ENCODE peak calls at places on chromosomes 6 and 20, in seven cellular contexts. B, H, S, P, U, N and W are unnamed samples.

GRCh38 chr6:128822271-128822670 is 60.7 kb upstream of the LAMA2 start:
- DNase-seq in U (peak), H (peak), P (no peak), B (no peak), S (no peak), N (no peak), W (no peak)

GRCh38 chr6:153698637-153699036 is 340.4 kb upstream of the OPRM1 start:
- DNase-seq in B (no peak), H (no peak), N (no peak), P (no peak), S (no peak), U (no peak), W (no peak)

GRCh38 chr6:20911826-20912225 is 377.6 kb downstream of the CDKAL1 start:
- DNase-seq in U (no peak), N (no peak), H (no peak), P (no peak), S (no peak), B (no peak), W (no peak)

GRCh38 chr6:156849806-156850205 is 72.6 kb downstream of the ARID1B start:
- DNase-seq in U (no peak), N (no peak), H (no peak), B (no peak), P (no peak), S (no peak), W (no peak)

GRCh38 chr6:38836585-38836984 is 121.5 kb downstream of the DNAH8 start:
- DNase-seq in P (no peak), B (no peak), U (no peak), N (no peak), H (no peak), S (no peak), W (no peak)

GRCh38 chr6:89985744-89986493 is 91.7 kb downstream of the GJA10 start:
- DNase-seq in U (peak), P (peak), B (no peak), N (no peak), H (peak), S (peak), W (no peak)

GRCh38 chr6:35302604-35303218 is 5.1 kb downstream of the DEF6 start:
- DNase-seq in B (peak), U (peak), N (no peak), H (peak), S (no peak), P (peak), W (no peak)

GRCh38 chr6:35087361-35088280 is 53.5 kb downstream of the TCP11 start:
- DNase-seq in U (peak), H (no peak), N (no peak), P (no peak), S (no peak), B (no peak), W (peak)

GRCh38 chr6:72669324-72669723 is 47.5 kb downstream of the KCNQ5 start:
- DNase-seq in H (no peak), B (no peak), S (no peak), N (no peak), U (no peak), P (no peak), W (no peak)

GRCh38 chr6:50791900-50792508 is 26.7 kb upstream of the TFAP2B start:
- DNase-seq in H (peak), N (peak), P (peak), U (no peak), B (no peak), S (peak), W (no peak)

GRCh38 chr6:10478187-10479040 is 42.7 kb upstream of the GCNT2 start:
- DNase-seq in H (peak), U (no peak), N (no peak), P (peak), B (no peak), S (peak), W (no peak)

GRCh38 chr6:116447496-116448011 is 13.6 kb upstream of the CALHM6 start:
- DNase-seq in B (no peak), H (peak), P (peak), S (peak), U (no peak), N (peak), W (no peak)

GRCh38 chr6:1767481-1768246 is 157.9 kb downstream of the FOXC1 start:
- DNase-seq in H (peak), N (peak), B (no peak), U (no peak), S (peak), P (peak), W (no peak)

GRCh38 chr6:170224694-170225660 is 65.9 kb downstream of the DLL1 start:
- DNase-seq in U (no peak), N (no peak), S (no peak), H (no peak), B (no peak), P (peak), W (peak)

GRCh38 chr20:36569847-36570429 is 3.5 kb upstream of the TGIF2 start:
- DNase-seq in H (peak), P (peak), N (no peak), B (no peak), U (no peak), S (no peak), W (no peak)

GRCh38 chr6:170086639-170087420 is 204.0 kb downstream of the DLL1 start:
- DNase-seq in H (no peak), U (peak), B (no peak), N (no peak), P (no peak), S (no peak), W (peak)

GRCh38 chr6:151111670-151112069 is 128.1 kb upstream of the AKAP12 start:
- DNase-seq in B (no peak), U (no peak), P (no peak), H (no peak), N (no peak), S (no peak), W (no peak)

GRCh38 chr20:20231528-20232298 is 136.2 kb upstream of the INSM1 start:
- DNase-seq in N (no peak), P (no peak), H (no peak), B (no peak), S (no peak), U (no peak), W (no peak)

GRCh38 chr6:7235712-7236311 is 77.2 kb downstream of the SSR1 start:
- DNase-seq in S (no peak), N (no peak), H (no peak), U (no peak), B (no peak), P (no peak), W (no peak)

GRCh38 chr6:124007915-124008688 is 204.4 kb downstream of the NKAIN2 start:
- DNase-seq in U (no peak), H (peak), N (no peak), P (no peak), B (no peak), S (no peak), W (no peak)

GRCh38 chr6:110523461-110524021 is 47.1 kb upstream of the SLC22A16 start:
- DNase-seq in N (no peak), U (no peak), B (no peak), P (peak), H (no peak), S (no peak), W (no peak)

GRCh38 chr6:5315883-5316282 is 54.6 kb downstream of the FARS2 start:
- DNase-seq in U (no peak), S (no peak), P (no peak), H (no peak), N (no peak), B (no peak), W (no peak)

GRCh38 chr20:41135187-41135887 is 2.0 kb upstream of the PLCG1 start:
- DNase-seq in U (no peak), B (no peak), N (no peak), H (no peak), P (peak), S (no peak), W (peak)

GRCh38 chr6:31805939-31806469 is 762 bp downstream of the LSM2 start:
- DNase-seq in B (no peak), N (no peak), P (no peak), U (no peak), H (no peak), S (no peak), W (no peak)

GRCh38 chr20:60092729-60093128 is 134.5 kb downstream of the CDH26 start:
- DNase-seq in S (no peak), H (no peak), N (no peak), U (no peak), B (no peak), P (no peak), W (no peak)

GRCh38 chr6:65149841-65150240 is 557.2 kb downstream of the EYS start:
- DNase-seq in S (no peak), U (no peak), B (no peak), N (no peak), P (no peak), H (no peak), W (no peak)

GRCh38 chr6:39980839-39981580 is 46.7 kb upstream of the MOCS1 start:
- DNase-seq in H (peak), N (peak), S (peak), U (no peak), B (no peak), P (peak), W (no peak)

GRCh38 chr20:44540834-44541233 is 19.0 kb upstream of the SERINC3 start:
- DNase-seq in P (peak), N (no peak), U (no peak), S (no peak), H (peak), B (no peak), W (no peak)

GRCh38 chr6:91304506-91304905 is 717.6 kb upstream of the MAP3K7 start:
- DNase-seq in U (no peak), S (no peak), P (no peak), B (no peak), N (no peak), H (no peak), W (no peak)

GRCh38 chr20:3803289-3803688 is 7.2 kb downstream of the CDC25B start:
- DNase-seq in B (no peak), H (no peak), S (no peak), N (no peak), U (peak), P (no peak), W (no peak)

GRCh38 chr20:24484081-24484450 is 14.6 kb downstream of the SYNDIG1 start:
- DNase-seq in S (no peak), B (no peak), P (no peak), H (no peak), N (no peak), U (no peak), W (no peak)

GRCh38 chr6:6397842-6398241 is 77.4 kb upstream of the F13A1 start:
- DNase-seq in H (no peak), P (no peak), N (no peak), S (no peak), B (no peak), U (no peak), W (no peak)

GRCh38 chr6:157063176-157063934 is 260.0 kb downstream of the TMEM242 start:
- DNase-seq in S (no peak), P (no peak), H (no peak), N (no peak), B (no peak), U (no peak), W (no peak)

GRCh38 chr6:3162565-3163247 is 5.4 kb upstream of the TUBB2A start:
- DNase-seq in N (no peak), B (no peak), S (peak), U (peak), P (peak), H (peak), W (peak)

GRCh38 chr20:20546402-20546801 is 166.0 kb downstream of the RALGAPA2 start:
- DNase-seq in S (no peak), P (no peak), N (no peak), U (no peak), H (no peak), B (no peak), W (no peak)

GRCh38 chr6:138517635-138518034 is 18.3 kb upstream of the NHSL1 start:
- DNase-seq in N (no peak), H (peak), B (no peak), U (peak), S (no peak), P (peak), W (no peak)